ENCODE peak calls at places on chromosomes 12 and 14, in five cellular contexts. A, Q, C, L and F are unnamed samples.

GRCh38 chr14:75981826-75982723 is at the start of gene TGFB3:
- DNase-seq in A (peak; percentile 86), Q (peak; percentile 69), C (peak; percentile 81), L (peak; percentile 84), F (peak; percentile 68)

GRCh38 chr12:106586535-106586802 is 3.7 kb downstream of the RFX4 start:
- DNase-seq in A (no peak), Q (no peak), C (no peak), L (no peak), F (no peak)

GRCh38 chr14:67559639-67560038 is 26.5 kb downstream of the PLEKHH1 start:
- DNase-seq in A (no peak), Q (no peak), C (no peak), L (no peak), F (no peak)

GRCh38 chr14:103820382-103820781 is 27.0 kb downstream of the PPP1R13B start:
- DNase-seq in A (no peak), Q (no peak), C (no peak), L (no peak), F (no peak)

GRCh38 chr12:43579240-43579639 is 27.2 kb upstream of the ADAMTS20 start:
- DNase-seq in A (no peak), Q (no peak), C (no peak), L (no peak), F (no peak)

GRCh38 chr12:85894653-85895052 is 20.6 kb downstream of the NTS start:
- DNase-seq in A (no peak), Q (no peak), C (no peak), L (no peak), F (no peak)

GRCh38 chr14:71267691-71268090 is 360.4 kb downstream of the PCNX1 start:
- DNase-seq in A (no peak), Q (no peak), C (no peak), L (no peak), F (no peak)

GRCh38 chr14:95303107-95303506 is 16.6 kb downstream of the CLMN start:
- DNase-seq in A (no peak), Q (no peak), C (no peak), L (no peak), F (no peak)

GRCh38 chr14:44384093-44384492 is 123.0 kb downstream of the FSCB start:
- DNase-seq in A (no peak), Q (no peak), C (no peak), L (no peak), F (no peak)

GRCh38 chr12:100851637-100852036 is 57.1 kb downstream of the ANO4 start:
- DNase-seq in A (no peak), Q (no peak), C (no peak), L (peak; percentile 14), F (no peak)

GRCh38 chr14:89303452-89304435 is 113.3 kb downstream of the FOXN3 start:
- DNase-seq in A (peak; percentile 29), Q (no peak), C (peak; percentile 44), L (no peak), F (peak; percentile 27)

GRCh38 chr12:60279224-60279623 is 683.4 kb downstream of the SLC16A7 start:
- DNase-seq in A (no peak), Q (no peak), C (no peak), L (no peak), F (no peak)

GRCh38 chr14:65972346-65972745 is 513.8 kb upstream of the CCDC196 start:
- DNase-seq in A (no peak), Q (no peak), C (no peak), L (no peak), F (no peak)

GRCh38 chr12:107322063-107322462 is 228.7 kb upstream of the CRY1 start:
- DNase-seq in A (no peak), Q (no peak), C (peak; percentile 63), L (no peak), F (no peak)

GRCh38 chr14:29282169-29282568 is 515.6 kb downstream of the FOXG1 start:
- DNase-seq in A (no peak), Q (no peak), C (no peak), L (no peak), F (no peak)

GRCh38 chr12:113598815-113599406 is 127.2 kb upstream of the LHX5 start:
- DNase-seq in A (no peak), Q (no peak), C (no peak), L (no peak), F (no peak)

GRCh38 chr12:72277415-72277814 is 5.2 kb downstream of the TRHDE start:
- DNase-seq in A (no peak), Q (no peak), C (no peak), L (no peak), F (no peak)

GRCh38 chr12:117061555-117062079 is 37.6 kb downstream of the TESC start:
- DNase-seq in A (no peak), Q (no peak), C (no peak), L (no peak), F (no peak)

GRCh38 chr14:70257526-70257925 is 68.8 kb upstream of the SLC8A3 start:
- DNase-seq in A (peak; percentile 32), Q (no peak), C (no peak), L (peak; percentile 30), F (no peak)

GRCh38 chr12:60148831-60149230 is 553.0 kb downstream of the SLC16A7 start:
- DNase-seq in A (no peak), Q (no peak), C (no peak), L (no peak), F (no peak)

GRCh38 chr12:113052326-113052725 is 4.2 kb upstream of the DTX1 start:
- DNase-seq in A (no peak), Q (no peak), C (no peak), L (no peak), F (no peak)

GRCh38 chr12:20557076-20557475 is 138.1 kb upstream of the SLCO1C1 start:
- DNase-seq in A (no peak), Q (no peak), C (no peak), L (no peak), F (no peak)

GRCh38 chr12:120368789-120369475 is at the start of gene MSI1:
- DNase-seq in A (no peak), Q (no peak), C (no peak), L (peak; percentile 60), F (no peak)

GRCh38 chr12:120370343-120371243 is 1.6 kb upstream of the MSI1 start:
- DNase-seq in A (no peak), Q (no peak), C (no peak), L (no peak), F (no peak)

GRCh38 chr12:120367924-120368788 is 808 bp downstream of the MSI1 start:
- DNase-seq in A (peak; percentile 29), Q (no peak), C (no peak), L (peak; percentile 64), F (no peak)

GRCh38 chr12:120367252-120367923 is 1.6 kb downstream of the MSI1 start:
- DNase-seq in A (no peak), Q (no peak), C (no peak), L (peak; percentile 79), F (no peak)

GRCh38 chr12:120369476-120370342 is 745 bp upstream of the MSI1 start:
- DNase-seq in A (no peak), Q (no peak), C (no peak), L (no peak), F (no peak)
- H3K4me3 ChIP-seq in A (peak overlapping the region; percentile 52), Q (no peak overlapping the region), C (no peak overlapping the region), L (peak overlapping the region; percentile 57), F (peak overlapping the region; percentile 16)

GRCh38 chr12:53667080-53667479 is 8.8 kb downstream of the ATP5MC2 start:
- DNase-seq in A (no peak), Q (no peak), C (no peak), L (no peak), F (no peak)
- H3K36me3 ChIP-seq in A (peaks cover 78% of the 10 kb centered on the region), Q (peaks cover 43% of the 10 kb centered on the region), C (peaks cover 87% of the 10 kb centered on the region), L (peaks cover 86% of the 10 kb centered on the region), F (peaks cover 82% of the 10 kb centered on the region)

DNA sequence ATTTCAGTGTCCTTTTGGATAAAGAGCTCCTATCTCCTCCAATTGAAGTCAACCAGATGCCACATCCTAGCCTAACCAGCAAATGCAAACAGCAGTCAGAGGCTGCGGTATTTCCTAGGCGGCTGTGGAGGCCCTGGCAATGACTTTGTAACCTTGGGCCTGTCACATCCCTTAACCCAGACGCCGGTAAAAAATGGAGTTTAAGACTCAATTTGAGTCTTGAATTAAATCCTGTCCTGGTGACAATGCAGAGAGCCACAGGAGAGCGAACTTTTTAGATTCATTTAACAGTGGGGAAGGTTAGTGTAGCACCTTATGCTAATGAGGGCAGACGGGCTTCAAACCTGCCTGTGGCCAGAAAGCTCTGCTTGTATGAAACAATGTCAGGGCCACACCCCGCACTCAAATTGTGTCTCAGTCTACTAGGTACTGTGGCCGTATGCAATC is 1.3 kb downstream of the C12orf75 start:
- DNase-seq in A (no peak), Q (peak; percentile 21), C (peak; percentile 39), L (no peak), F (no peak)
- H3K4me3 ChIP-seq in A (no peak overlapping the region), Q (peak overlapping the region; percentile 62), C (peak overlapping the region; percentile 56), L (no peak overlapping the region), F (peak overlapping the region; percentile 75)

DNA sequence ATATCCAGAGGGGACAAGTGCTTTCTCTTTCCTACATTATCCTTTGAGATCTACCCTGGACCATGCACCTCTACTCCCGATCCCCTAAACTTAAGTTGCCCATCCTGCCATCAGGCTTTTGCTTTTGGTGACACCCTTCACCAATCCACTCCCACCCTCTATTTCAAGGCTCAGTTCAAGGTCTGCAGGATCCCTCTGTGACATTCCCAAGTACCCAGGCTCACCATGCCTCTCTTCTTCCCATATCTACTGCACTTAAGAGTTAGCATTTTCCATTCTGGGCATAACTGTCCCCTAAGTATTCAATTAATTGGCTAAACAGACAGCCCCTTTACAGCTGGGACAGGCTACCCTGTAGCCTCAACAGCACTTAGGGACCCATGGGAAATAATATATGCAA is 3.1 kb downstream of the NFYB start:
- DNase-seq in A (no peak), Q (no peak), C (no peak), L (no peak), F (no peak)
- H3K36me3 ChIP-seq in A (peaks cover 46% of the 10 kb centered on the region), Q (peaks cover 9% of the 10 kb centered on the region), C (peaks cover 17% of the 10 kb centered on the region), L (peaks cover 26% of the 10 kb centered on the region), F (peaks cover 34% of the 10 kb centered on the region)

GRCh38 chr14:53034688-53035087 is 83.8 kb upstream of the FERMT2 start:
- DNase-seq in A (no peak), Q (no peak), C (no peak), L (no peak), F (no peak)

GRCh38 chr14:53037016-53037415 is 86.2 kb upstream of the FERMT2 start:
- DNase-seq in A (no peak), Q (no peak), C (no peak), L (no peak), F (no peak)

GRCh38 chr14:53034036-53034435 is 83.2 kb upstream of the FERMT2 start:
- DNase-seq in A (no peak), Q (no peak), C (no peak), L (no peak), F (no peak)

GRCh38 chr14:53035336-53035735 is 84.5 kb upstream of the FERMT2 start:
- DNase-seq in A (no peak), Q (no peak), C (no peak), L (no peak), F (no peak)

GRCh38 chr14:53035796-53036195 is 84.9 kb upstream of the FERMT2 start:
- DNase-seq in A (no peak), Q (no peak), C (no peak), L (no peak), F (no peak)
- H3K4me3 ChIP-seq in A (no peak overlapping the region), Q (no peak overlapping the region), C (no peak overlapping the region), L (no peak overlapping the region), F (no peak overlapping the region)

GRCh38 chr12:124428136-124428791 is 133.4 kb downstream of the RFLNA start:
- DNase-seq in A (peak; percentile 62), Q (no peak), C (no peak), L (peak; percentile 96), F (peak; percentile 31)
- H3K36me3 ChIP-seq in A (peaks cover 41% of the 10 kb centered on the region), Q (peaks cover 20% of the 10 kb centered on the region), C (peaks cover 70% of the 10 kb centered on the region), L (peaks cover 54% of the 10 kb centered on the region), F (peaks cover 38% of the 10 kb centered on the region)